ENCODE peak calls at places on chromosomes 13 and 19, in seven cellular contexts. R is H1, F is HCT116, I is SK-N-SH, L is GM12878, Q is K562, N is HepG2. X is an unnamed sample.

GRCh38 chr19:11106477-11106876 is 17.2 kb downstream of the LDLR start:
- DNase-seq in F (no peak), Q (no peak), N (no peak), R (no peak), I (peak), L (no peak), X (no peak)

GRCh38 chr19:45595814-45596213 is 6.2 kb downstream of the GPR4 start:
- DNase-seq in L (no peak), F (no peak), N (no peak), Q (no peak), R (no peak), I (peak), X (no peak)

GRCh38 chr13:23515116-23515515 is 55.1 kb upstream of the TNFRSF19 start:
- DNase-seq in R (no peak), F (no peak), L (no peak), Q (no peak), I (no peak), N (no peak), X (no peak)

GRCh38 chr13:37602743-37603381 is 4.3 kb upstream of the POSTN start:
- DNase-seq in N (peak), I (peak), L (no peak), F (no peak), Q (no peak), R (no peak), X (peak)

GRCh38 chr19:44807652-44808462 is 1.0 kb upstream of the BCAM start:
- DNase-seq in Q (peak), L (no peak), R (peak), F (peak), I (peak), N (peak), X (peak)

GRCh38 chr13:33756929-33757328 is 61.0 kb upstream of the RFC3 start:
- DNase-seq in R (no peak), I (no peak), N (no peak), Q (no peak), F (no peak), L (no peak), X (no peak)

GRCh38 chr13:50292082-50292481 is 276.8 kb downstream of the KCNRG start:
- DNase-seq in N (no peak), R (no peak), Q (no peak), L (no peak), F (no peak), I (no peak), X (no peak)

GRCh38 chr13:73698859-73699258 is 435.3 kb downstream of the KLF12 start:
- DNase-seq in F (no peak), N (no peak), Q (no peak), R (no peak), L (no peak), I (no peak), X (no peak)

GRCh38 chr13:23289917-23290357 is 109.2 kb downstream of the SGCG start:
- DNase-seq in R (no peak), Q (no peak), I (peak), N (no peak), F (no peak), L (no peak), X (no peak)

GRCh38 chr13:60282708-60283107 is 114.3 kb upstream of the TDRD3 start:
- DNase-seq in F (no peak), Q (no peak), R (no peak), L (no peak), I (no peak), N (no peak), X (no peak)

GRCh38 chr19:38039966-38040365 is 133.0 kb downstream of the SIPA1L3 start:
- DNase-seq in N (no peak), R (no peak), I (no peak), Q (no peak), L (no peak), F (no peak), X (no peak)

GRCh38 chr13:43269037-43269476 is 245.7 kb downstream of the DNAJC15 start:
- DNase-seq in F (no peak), L (no peak), R (no peak), I (no peak), Q (no peak), N (peak), X (peak)

GRCh38 chr13:72186730-72187422 is 319.9 kb upstream of the DACH1 start:
- DNase-seq in L (no peak), R (no peak), F (no peak), I (no peak), Q (no peak), N (no peak), X (peak)

GRCh38 chr13:24087611-24088235 is 72.8 kb upstream of the SPATA13 start:
- DNase-seq in L (no peak), N (peak), I (no peak), R (no peak), Q (no peak), F (no peak), X (no peak)

GRCh38 chr19:50155520-50156109 is 7.5 kb downstream of the IZUMO2 start:
- DNase-seq in F (no peak), R (no peak), I (no peak), L (no peak), N (no peak), Q (peak), X (no peak)

GRCh38 chr13:38902551-38902950 is 88.1 kb downstream of the STOML3 start:
- DNase-seq in L (no peak), I (no peak), F (no peak), R (no peak), Q (no peak), N (no peak), X (no peak)
- TF ChIP-seq JUND in L (no peak), I (no peak), F (no peak), R (no peak), Q (no peak), N (no peak), X (no peak)

GRCh38 chr13:27450921-27451461 is 627 bp upstream of the MTIF3 start:
- DNase-seq in F (peak), Q (peak), N (peak), I (peak), R (no peak), L (no peak), X (peak)
- TF ChIP-seq JUND in F (peak), Q (no peak), N (no peak), I (no peak), R (no peak), L (no peak), X (no peak)

GRCh38 chr13:113219311-113219940 is 10.0 kb downstream of the CUL4A start:
- DNase-seq in L (no peak), R (no peak), N (no peak), Q (peak), I (no peak), F (no peak), X (no peak)
- TF ChIP-seq JUND in L (no peak), R (no peak), N (no peak), Q (peak), I (no peak), F (no peak), X (no peak)

GRCh38 chr19:1534972-1535371 is 11.1 kb downstream of the PLK5 start:
- DNase-seq in R (no peak), L (no peak), I (no peak), F (no peak), Q (no peak), N (no peak), X (no peak)
- TF ChIP-seq JUND in R (no peak), L (no peak), I (no peak), F (no peak), Q (no peak), N (no peak), X (no peak)

GRCh38 chr13:78602561-78603239 is 652 bp downstream of the POU4F1 start:
- DNase-seq in R (no peak), L (no peak), N (no peak), Q (peak), I (no peak), F (no peak), X (no peak)
- TF ChIP-seq JUND in R (no peak), L (no peak), N (no peak), Q (no peak), I (no peak), F (no peak), X (no peak)

DNA sequence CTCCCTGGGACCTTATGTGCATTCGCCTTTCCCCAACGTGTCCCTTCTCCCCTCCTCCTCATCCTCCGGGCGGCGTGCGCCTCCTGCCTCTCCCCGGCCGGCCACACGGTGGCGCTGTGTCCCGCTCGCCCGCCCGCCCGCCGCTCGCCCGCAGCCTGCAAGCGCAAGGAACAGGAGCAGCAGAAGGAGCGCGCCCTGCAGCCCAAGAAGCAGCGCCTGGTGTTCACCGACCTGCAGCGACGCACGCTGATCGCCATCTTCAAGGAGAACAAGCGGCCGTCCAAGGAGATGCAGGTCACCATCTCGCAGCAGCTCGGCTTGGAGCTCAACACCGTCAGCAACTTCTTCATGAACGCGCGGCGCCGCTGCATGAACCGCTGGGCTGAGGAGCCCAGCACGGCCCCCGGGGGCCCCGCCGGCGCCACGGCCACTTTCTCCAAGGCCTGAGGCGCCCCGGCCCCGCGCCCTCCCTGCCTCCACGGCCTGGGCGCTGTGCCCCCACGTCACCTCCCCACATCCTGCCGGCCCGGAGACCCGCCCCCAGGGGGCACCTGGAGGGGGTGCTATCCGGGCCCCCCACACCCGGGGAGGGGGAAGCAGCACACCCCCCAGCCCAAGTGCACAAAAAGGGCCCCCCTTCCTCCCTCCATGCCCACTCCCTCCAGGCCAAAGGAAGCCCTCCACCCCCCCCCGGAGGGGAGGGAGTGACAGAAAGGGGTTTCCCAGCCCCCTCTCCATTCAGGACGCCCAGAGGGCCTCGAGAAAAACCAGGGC is 21.9 kb downstream of the ONECUT3 start:
- DNase-seq in I (peak), L (no peak), F (no peak), Q (peak), R (peak), N (no peak), X (no peak)
- TF ChIP-seq JUND in I (no peak), L (no peak), F (no peak), Q (no peak), R (no peak), N (no peak), X (no peak)

GRCh38 chr13:105196052-105196451 is 1339.4 kb downstream of the EFNB2 start:
- DNase-seq in F (no peak), Q (no peak), N (no peak), R (no peak), L (no peak), I (no peak), X (peak)
- TF ChIP-seq JUND in F (no peak), Q (no peak), N (no peak), R (no peak), L (no peak), I (no peak), X (peak)

GRCh38 chr19:34676697-34677385 is at the start of gene SCGB2B2:
- DNase-seq in I (peak), N (no peak), R (no peak), F (peak), L (peak), Q (no peak), X (no peak)
- TF ChIP-seq JUND in I (no peak), N (no peak), R (no peak), F (no peak), L (no peak), Q (no peak), X (no peak)

GRCh38 chr13:77047649-77048343 is 20.8 kb upstream of the FBXL3 start:
- DNase-seq in Q (no peak), I (no peak), R (no peak), F (no peak), L (no peak), N (no peak), X (no peak)

GRCh38 chr13:77038907-77039470 is 12.0 kb upstream of the FBXL3 start:
- DNase-seq in L (no peak), F (no peak), R (no peak), N (no peak), I (no peak), Q (no peak), X (no peak)

GRCh38 chr13:77040076-77040475 is 13.1 kb upstream of the FBXL3 start:
- DNase-seq in F (no peak), Q (no peak), R (no peak), I (no peak), L (no peak), N (no peak), X (no peak)

GRCh38 chr13:77040835-77041234 is 13.9 kb upstream of the FBXL3 start:
- DNase-seq in I (no peak), N (no peak), Q (no peak), R (no peak), L (no peak), F (no peak), X (no peak)

GRCh38 chr13:77042566-77043177 is 15.7 kb upstream of the FBXL3 start:
- DNase-seq in Q (no peak), I (no peak), L (no peak), N (no peak), F (no peak), R (no peak), X (no peak)
- TF ChIP-seq JUND in Q (no peak), I (no peak), L (no peak), N (no peak), F (no peak), R (no peak), X (no peak)

DNA sequence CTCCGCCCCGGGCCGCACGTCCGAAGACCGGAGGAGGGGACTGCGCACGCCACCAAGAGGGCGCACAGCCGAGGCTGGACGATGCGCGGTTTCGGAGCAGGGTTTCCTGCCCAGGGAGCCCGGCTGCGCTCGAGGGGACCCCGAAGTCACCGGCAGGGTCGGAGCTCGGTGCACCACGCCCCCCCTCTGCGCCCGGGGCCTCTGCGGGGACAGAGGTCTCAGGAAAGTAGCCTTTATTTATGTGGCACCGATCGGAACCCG is 108.9 kb upstream of the DOCK9 start:
- DNase-seq in R (no peak), N (no peak), F (no peak), I (no peak), Q (no peak), L (no peak), X (peak)
- TF ChIP-seq JUND in R (no peak), N (no peak), F (no peak), I (no peak), Q (no peak), L (no peak), X (no peak)